ENCODE peak calls at places on chromosomes 5 and 9, in eight cellular contexts. R is A549, M is breast epithelium, B is adrenal gland, V is heart left ventricle, Q is lower leg skin, J is transverse colon, L is prostate gland. H is an unnamed sample.

GRCh38 chr5:65100846-65101678 is 332.3 kb downstream of the CWC27 start:
- DNase-seq in R (peak; percentile 81), M (no peak), B (peak; percentile 73), V (peak; percentile 59), Q (no peak), J (peak; percentile 65), L (peak; percentile 19), H (peak; percentile 76)

GRCh38 chr5:25025836-25026235 is 381.1 kb upstream of the CDH10 start:
- DNase-seq in R (no peak), M (no peak), B (no peak), V (no peak), Q (no peak), J (no peak), L (no peak), H (no peak)

GRCh38 chr9:89719202-89719601 is 114.4 kb downstream of the GADD45G start:
- DNase-seq in R (no peak), M (no peak), B (no peak), V (no peak), Q (no peak), J (no peak), L (no peak), H (no peak)

GRCh38 chr5:103139264-103139865 is 19.3 kb downstream of the PPIP5K2 start:
- DNase-seq in R (peak; percentile 61), M (peak; percentile 66), B (peak; percentile 88), V (peak; percentile 54), Q (peak; percentile 88), J (peak; percentile 82), L (peak; percentile 67), H (peak; percentile 62)

GRCh38 chr5:134592141-134592746 is 40.4 kb downstream of the SAR1B start:
- DNase-seq in R (no peak), M (no peak), B (no peak), V (no peak), Q (peak; percentile 45), J (no peak), L (no peak), H (no peak)

GRCh38 chr5:134135091-134135655 is 20.7 kb downstream of the TCF7 start:
- DNase-seq in R (no peak), M (peak; percentile 7), B (no peak), V (no peak), Q (no peak), J (peak; percentile 1), L (no peak), H (no peak)

GRCh38 chr9:126791406-126792230 is 13.2 kb upstream of the ZBTB43 start:
- DNase-seq in R (peak; percentile 87), M (no peak), B (no peak), V (no peak), Q (peak; percentile 75), J (no peak), L (no peak), H (no peak)

GRCh38 chr9:6960777-6961176 is 203.0 kb downstream of the KDM4C start:
- DNase-seq in R (no peak), M (no peak), B (no peak), V (no peak), Q (no peak), J (no peak), L (no peak), H (no peak)

GRCh38 chr9:131436865-131437271 is 43.0 kb downstream of the PRRC2B start:
- DNase-seq in R (no peak), M (no peak), B (peak; percentile 38), V (no peak), Q (no peak), J (no peak), L (no peak), H (no peak)

GRCh38 chr9:34589656-34590375 is at the start of gene CNTFR:
- DNase-seq in R (no peak), M (no peak), B (no peak), V (peak; percentile 41), Q (peak; percentile 88), J (no peak), L (peak; percentile 48), H (peak; percentile 76)

GRCh38 chr5:74306845-74307244 is 333.7 kb downstream of the ENC1 start:
- DNase-seq in R (no peak), M (no peak), B (no peak), V (no peak), Q (no peak), J (no peak), L (no peak), H (no peak)

GRCh38 chr5:73637565-73637964 is 11.6 kb downstream of the ARHGEF28 start:
- DNase-seq in R (no peak), M (no peak), B (no peak), V (no peak), Q (no peak), J (no peak), L (no peak), H (no peak)

GRCh38 chr9:128707446-128707845 is 5.1 kb downstream of the PKN3 start:
- DNase-seq in R (no peak), M (no peak), B (no peak), V (no peak), Q (peak; percentile 49), J (no peak), L (no peak), H (peak; percentile 4)

GRCh38 chr5:4192111-4192510 is 596.5 kb downstream of the IRX1 start:
- DNase-seq in R (no peak), M (no peak), B (no peak), V (no peak), Q (no peak), J (no peak), L (no peak), H (no peak)

GRCh38 chr5:4614088-4614487 is 526.0 kb upstream of the ADAMTS16 start:
- DNase-seq in R (no peak), M (no peak), B (no peak), V (no peak), Q (no peak), J (no peak), L (no peak), H (no peak)

DNA sequence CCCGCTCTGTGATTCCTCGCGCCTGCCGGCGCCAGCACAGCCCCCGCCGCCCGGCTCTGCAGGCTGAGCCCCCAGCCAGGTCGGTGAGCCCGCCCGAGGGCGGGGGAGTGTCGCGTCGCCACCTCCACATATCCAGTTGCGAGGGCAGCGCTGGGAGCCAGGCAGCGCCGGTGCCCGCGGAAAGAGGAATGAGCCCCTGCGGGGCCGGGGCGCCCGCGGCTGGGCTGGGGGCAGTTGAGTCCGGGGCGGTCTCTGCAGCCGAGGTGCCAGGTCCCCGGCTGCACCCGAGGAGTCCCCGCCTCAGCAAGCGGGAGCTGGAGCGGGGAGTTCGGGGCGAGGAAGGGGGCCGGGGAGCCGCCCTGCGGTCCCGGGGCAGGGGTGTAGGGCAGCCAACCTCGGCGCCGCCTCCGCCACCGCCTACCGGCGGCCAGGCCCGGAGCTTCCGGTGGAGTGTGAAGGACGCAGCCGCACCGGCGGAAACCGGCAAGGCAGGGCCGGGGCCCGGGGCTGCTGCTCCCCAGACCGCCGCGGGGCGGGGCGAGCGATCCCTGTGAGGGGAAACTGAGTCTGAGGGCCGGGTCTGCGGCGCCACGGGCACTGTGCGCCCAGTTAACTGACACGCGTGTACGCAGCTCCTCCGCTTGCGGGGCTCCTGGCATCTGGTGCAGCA is 2.3 kb upstream of the TRAF1 start:
- DNase-seq in R (peak; percentile 78), M (peak; percentile 66), B (peak; percentile 75), V (peak; percentile 80), Q (peak; percentile 95), J (peak; percentile 88), L (peak; percentile 65), H (peak; percentile 79)
- TF ChIP-seq POLR2A in R (peak; percentile 73), M (no peak), B (peak; percentile 37), V (peak; percentile 5), Q (no peak), J (peak; percentile 68), L (peak; percentile 39), H (peak; percentile 34)

GRCh38 chr9:22457448-22457847 is 10.8 kb downstream of the DMRTA1 start:
- DNase-seq in R (no peak), M (no peak), B (no peak), V (no peak), Q (no peak), J (no peak), L (no peak), H (no peak)
- TF ChIP-seq CTCF in R (no peak), M (no peak), B (no peak), V (no peak), Q (no peak), J (no peak), L (no peak), H (no peak)

DNA sequence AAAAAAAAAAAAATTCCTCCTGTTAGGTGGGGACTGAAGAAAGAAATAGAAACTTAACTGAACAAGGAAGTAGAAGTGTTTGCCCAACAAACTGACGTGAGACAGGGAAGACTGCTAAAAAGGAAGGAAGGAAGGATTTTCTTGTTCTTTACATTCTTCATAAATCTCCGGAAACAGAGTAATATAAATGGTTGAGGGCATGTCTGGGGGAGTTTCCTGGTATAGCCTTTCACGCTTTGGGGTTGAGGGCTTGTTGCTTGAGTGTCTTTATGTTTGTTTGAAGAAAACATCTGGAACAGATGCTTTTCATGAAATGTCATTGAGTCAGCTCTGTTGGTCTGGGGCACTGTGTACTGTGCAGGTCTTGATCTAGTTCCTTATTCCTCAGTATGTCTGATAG is 3.1 kb downstream of the TOR1B start:
- DNase-seq in R (no peak), M (no peak), B (no peak), V (no peak), Q (no peak), J (no peak), L (no peak), H (no peak)
- TF ChIP-seq POLR2A in R (no peak), M (no peak), B (no peak), V (no peak), Q (no peak), J (no peak), L (no peak), H (no peak)

GRCh38 chr5:80483636-80484232 is 4.2 kb upstream of the FAM151B start:
- DNase-seq in R (no peak), M (no peak), B (no peak), V (no peak), Q (no peak), J (no peak), L (no peak), H (no peak)

GRCh38 chr5:80479713-80480112 is 8.2 kb upstream of the FAM151B start:
- DNase-seq in R (no peak), M (no peak), B (no peak), V (no peak), Q (no peak), J (no peak), L (no peak), H (no peak)

GRCh38 chr5:80480354-80480753 is 7.5 kb upstream of the FAM151B start:
- DNase-seq in R (no peak), M (no peak), B (no peak), V (no peak), Q (no peak), J (no peak), L (no peak), H (no peak)

DNA sequence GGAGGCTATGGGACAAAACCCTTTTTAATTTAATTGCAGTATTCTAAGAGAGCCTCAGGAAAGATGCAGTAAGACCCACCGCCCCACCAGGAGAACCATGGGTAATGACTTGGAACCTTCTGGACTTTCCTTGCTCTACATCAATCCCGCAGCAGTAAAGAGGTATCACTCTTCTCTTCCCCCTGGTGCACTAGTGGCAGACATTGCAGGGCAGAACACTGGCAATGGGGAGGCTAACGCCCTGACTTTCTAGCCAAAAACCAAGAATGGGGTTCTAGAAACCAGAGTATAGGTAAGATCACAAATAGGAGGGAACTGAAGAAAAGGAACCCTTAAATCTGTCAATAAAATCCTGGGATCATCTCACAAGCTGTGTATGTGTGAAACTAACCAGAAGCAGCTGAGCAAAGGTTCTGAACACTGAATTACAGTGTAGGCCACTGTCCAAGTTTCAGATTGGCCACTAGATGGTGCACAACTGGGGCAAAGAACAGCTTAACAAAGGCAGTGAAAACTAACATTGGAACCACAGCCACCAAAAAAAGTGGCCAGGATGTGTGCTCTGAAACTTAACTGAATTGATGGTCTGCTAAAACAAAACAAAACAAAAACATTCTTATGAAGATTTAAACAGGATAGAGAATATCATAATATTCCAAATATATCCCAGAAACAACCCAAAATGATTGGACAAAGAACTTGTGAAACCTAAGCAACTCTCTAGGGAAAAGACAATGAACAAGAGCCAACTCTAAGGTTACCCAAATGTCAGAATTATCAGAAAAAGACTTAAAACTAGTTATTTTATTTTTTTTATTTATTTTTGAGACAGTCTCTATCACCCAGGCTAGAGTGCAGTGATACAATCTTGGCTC is 6.6 kb upstream of the FAM151B start:
- DNase-seq in R (peak; percentile 44), M (no peak), B (peak; percentile 38), V (no peak), Q (no peak), J (peak; percentile 40), L (peak; percentile 12), H (no peak)
- TF ChIP-seq CTCF in R (peak; percentile 68), M (peak; percentile 14), B (peak; percentile 48), V (peak; percentile 53), Q (no peak), J (peak; percentile 59), L (peak; percentile 56), H (no peak)